ENCODE peak calls at places on chromosomes 2 and 18, in four cellular contexts. K, X, F and B are unnamed samples.

GRCh38 chr2:120470041-120470716 is 124.2 kb downstream of the INHBB start:
- DNase-seq in K (peak; percentile 96), F (no peak), X (no peak), B (peak; percentile 96)

GRCh38 chr2:64140665-64141064 is 3.6 kb downstream of the PELI1 start:
- DNase-seq in X (no peak), F (no peak), K (no peak), B (no peak)

GRCh38 chr2:24883946-24884345 is 36.1 kb downstream of the ADCY3 start:
- DNase-seq in K (peak; percentile 66), F (no peak), X (no peak), B (peak; percentile 59)

GRCh38 chr2:54999182-54999581 is 51.1 kb downstream of the RTN4 start:
- DNase-seq in F (no peak), X (no peak), K (peak; percentile 77), B (peak; percentile 67)

GRCh38 chr2:209351636-209352035 is 72.2 kb upstream of the MAP2 start:
- DNase-seq in F (no peak), K (no peak), X (no peak), B (no peak)

GRCh38 chr2:65228249-65228750 is 669 bp downstream of the ACTR2 start:
- DNase-seq in K (peak; percentile 39), F (peak; percentile 66), X (no peak), B (peak; percentile 75)

GRCh38 chr2:116510117-116510671 is 1304.3 kb upstream of the DDX18 start:
- DNase-seq in X (peak; percentile 14), K (no peak), F (peak; percentile 78), B (peak; percentile 31)

GRCh38 chr18:13615432-13615861 is 110.9 kb downstream of the FAM210A start:
- DNase-seq in K (no peak), X (no peak), F (no peak), B (no peak)

GRCh38 chr2:233563663-233564430 is 2.7 kb downstream of the USP40 start:
- DNase-seq in F (no peak), X (no peak), K (peak; percentile 40), B (peak; percentile 76)

GRCh38 chr2:38448692-38449405 is 71.8 kb upstream of the ATL2 start:
- DNase-seq in X (no peak), F (no peak), K (no peak), B (no peak)

GRCh38 chr2:160920061-160920460 is 240.2 kb upstream of the TANK start:
- DNase-seq in K (no peak), X (no peak), F (no peak), B (no peak)

GRCh38 chr18:47953471-47953931 is 23.0 kb upstream of the SMAD2 start:
- DNase-seq in F (peak; percentile 39), K (no peak), X (no peak), B (no peak)

GRCh38 chr2:33437297-33437696 is 39.2 kb upstream of the RASGRP3 start:
- DNase-seq in X (no peak), F (no peak), K (peak; percentile 97), B (peak; percentile 94)

GRCh38 chr18:23135679-23136325 is 517 bp downstream of the CABLES1 start:
- DNase-seq in F (peak; percentile 44), K (no peak), X (peak; percentile 30), B (peak; percentile 48)

GRCh38 chr2:58484201-58484600 is 243.1 kb upstream of the FANCL start:
- DNase-seq in F (no peak), X (no peak), K (peak; percentile 16), B (no peak)

GRCh38 chr2:114962551-114962950 is 520.1 kb downstream of the DPP10 start:
- DNase-seq in X (no peak), F (no peak), K (no peak), B (no peak)

GRCh38 chr18:49839012-49839411 is 25.7 kb upstream of the ACAA2 start:
- DNase-seq in X (no peak), F (no peak), K (peak; percentile 75), B (no peak)

GRCh38 chr2:100000915-100001707 is 141.3 kb downstream of the AFF3 start:
- DNase-seq in F (no peak), K (no peak), X (no peak), B (no peak)

GRCh38 chr2:169583494-169583893 is 657 bp upstream of the PPIG start:
- DNase-seq in F (no peak), X (no peak), K (no peak), B (no peak)

GRCh38 chr2:157692768-157693167 is 64.1 kb upstream of the ACVR1C start:
- DNase-seq in F (peak; percentile 4), K (peak; percentile 97), X (no peak), B (peak; percentile 77)

GRCh38 chr2:53859354-53860159 is at the start of gene GPR75:
- DNase-seq in K (peak; percentile 17), X (peak; percentile 43), F (peak; percentile 41), B (no peak)

GRCh38 chr18:48066225-48066652 is 135.8 kb upstream of the SMAD2 start:
- DNase-seq in F (no peak), X (no peak), K (no peak), B (no peak)

GRCh38 chr2:877747-878146 is 72.9 kb upstream of the SNTG2 start:
- DNase-seq in F (no peak), K (no peak), X (no peak), B (no peak)

GRCh38 chr2:74548285-74548918 is 5.3 kb downstream of the LOXL3 start:
- DNase-seq in K (no peak), F (no peak), X (no peak), B (no peak)

GRCh38 chr2:218229239-218229638 is 12.2 kb downstream of the ARPC2 start:
- DNase-seq in F (no peak), X (no peak), K (peak; percentile 87), B (peak; percentile 83)

GRCh38 chr18:74064510-74064909 is 83.1 kb downstream of the FBXO15 start:
- DNase-seq in K (peak; percentile 39), X (no peak), F (no peak), B (peak; percentile 10)

GRCh38 chr2:20326163-20326780 is 24.4 kb downstream of the PUM2 start:
- DNase-seq in K (peak; percentile 68), F (peak; percentile 78), X (peak; percentile 14), B (peak; percentile 68)

GRCh38 chr2:224807153-224807964 is 91.2 kb upstream of the CCDC195 start:
- DNase-seq in X (no peak), F (peak; percentile 20), K (no peak), B (peak; percentile 12)

GRCh38 chr2:105935048-105935447 is 190.3 kb downstream of the NCK2 start:
- DNase-seq in X (no peak), K (no peak), F (no peak), B (no peak)

GRCh38 chr18:8744038-8744437 is 38.7 kb downstream of the MTCL1 start:
- DNase-seq in K (no peak), X (no peak), F (no peak), B (no peak)

GRCh38 chr18:11976463-11976862 is 4.8 kb upstream of the IMPA2 start:
- DNase-seq in X (no peak), K (no peak), F (no peak), B (no peak)

GRCh38 chr2:162732946-162733698 is 105.4 kb downstream of the KCNH7 start:
- DNase-seq in X (no peak), F (peak; percentile 27), K (no peak), B (no peak)

DNA sequence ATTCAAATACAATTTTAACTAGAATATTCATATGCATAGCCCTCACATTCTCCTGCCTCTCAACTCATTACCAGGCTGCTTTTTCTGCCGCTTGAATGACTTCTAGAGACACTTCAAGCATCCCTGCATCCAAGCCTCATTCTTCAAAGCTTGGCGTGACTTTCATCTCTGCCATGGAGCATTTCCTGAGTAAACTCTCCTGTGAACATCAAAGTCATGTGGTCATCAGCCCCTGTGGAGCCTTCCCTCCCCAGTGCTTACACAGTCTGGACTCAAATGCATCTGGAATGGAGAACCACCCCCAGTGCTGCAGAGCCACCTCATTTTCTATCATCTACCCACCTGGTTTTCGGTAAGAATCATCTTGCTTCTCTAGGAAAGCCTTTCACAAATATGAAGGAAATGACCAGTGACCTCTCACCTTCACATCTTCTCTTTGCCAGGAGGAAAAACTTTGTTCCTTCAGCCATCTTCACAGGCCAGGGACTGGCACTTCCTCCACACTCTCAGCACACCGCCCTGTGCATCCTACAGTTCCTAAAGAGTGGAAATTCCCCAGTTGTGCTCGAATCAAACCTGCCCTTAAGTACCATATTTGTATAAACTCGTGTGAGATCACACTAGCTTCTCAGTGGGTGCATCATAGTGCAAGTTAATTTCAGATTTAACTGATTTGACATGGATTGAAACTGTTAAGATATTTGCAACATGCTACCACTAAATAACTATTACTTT is 116.4 kb downstream of the COL6A3 start:
- DNase-seq in F (no peak), X (no peak), K (peak; percentile 26), B (peak; percentile 71)
- H2BK120ac ChIP-seq in F (no peak overlapping the region), X (no peak overlapping the region), K (peak overlapping the region; percentile 93), B (peak overlapping the region; percentile 29)

DNA sequence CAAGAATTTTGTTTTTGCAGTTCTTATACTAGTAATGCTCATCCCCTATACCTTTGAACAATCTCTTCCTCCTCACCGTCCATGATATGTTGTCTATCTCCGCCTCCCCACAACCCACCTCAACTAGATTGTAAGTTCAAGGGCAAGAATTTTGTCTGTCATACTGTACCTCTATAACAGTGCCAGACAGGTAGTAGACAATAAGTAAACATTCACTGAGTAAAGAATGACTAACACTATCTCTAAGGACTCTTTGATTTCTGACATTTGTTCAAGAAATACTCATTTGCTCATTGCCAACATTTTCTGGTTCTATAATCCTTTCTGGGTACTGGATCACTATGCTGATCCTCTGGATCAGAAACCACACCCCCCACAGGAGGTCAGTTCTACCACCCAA is 82.4 kb downstream of the EXOC6B start:
- DNase-seq in X (no peak), F (no peak), K (no peak), B (no peak)
- H2BK15ac ChIP-seq in X (no peak overlapping the region), F (no peak overlapping the region), K (no peak overlapping the region), B (no peak overlapping the region)

DNA sequence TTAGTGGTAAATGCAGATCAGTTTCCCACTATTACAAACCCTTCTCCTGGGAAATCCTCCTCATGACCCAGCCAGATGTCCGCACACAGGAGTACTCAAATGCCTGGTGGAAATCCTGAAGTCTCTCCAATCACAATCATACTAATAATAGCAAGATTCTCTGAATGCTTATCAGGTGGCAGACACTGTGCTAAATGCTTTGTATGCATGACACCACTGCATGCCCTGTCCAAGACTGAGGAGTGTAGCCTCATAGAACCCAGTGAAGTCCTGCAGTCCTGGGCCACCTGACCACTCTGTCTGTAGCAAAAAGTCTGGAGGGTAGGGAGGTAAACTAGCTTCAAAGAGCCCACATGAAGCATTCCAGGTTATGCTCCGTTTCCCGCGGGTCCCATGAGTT is 434.8 kb upstream of the CHST9 start:
- DNase-seq in F (peak; percentile 34), K (no peak), X (no peak), B (no peak)
- H2BK120ac ChIP-seq in F (no peak overlapping the region), K (no peak overlapping the region), X (no peak overlapping the region), B (no peak overlapping the region)

GRCh38 chr2:43212931-43213330 is 13.5 kb downstream of the ZFP36L2 start:
- DNase-seq in X (no peak), K (no peak), F (no peak), B (no peak)
- H2BK15ac ChIP-seq in X (no peak overlapping the region), K (no peak overlapping the region), F (no peak overlapping the region), B (no peak overlapping the region)

DNA sequence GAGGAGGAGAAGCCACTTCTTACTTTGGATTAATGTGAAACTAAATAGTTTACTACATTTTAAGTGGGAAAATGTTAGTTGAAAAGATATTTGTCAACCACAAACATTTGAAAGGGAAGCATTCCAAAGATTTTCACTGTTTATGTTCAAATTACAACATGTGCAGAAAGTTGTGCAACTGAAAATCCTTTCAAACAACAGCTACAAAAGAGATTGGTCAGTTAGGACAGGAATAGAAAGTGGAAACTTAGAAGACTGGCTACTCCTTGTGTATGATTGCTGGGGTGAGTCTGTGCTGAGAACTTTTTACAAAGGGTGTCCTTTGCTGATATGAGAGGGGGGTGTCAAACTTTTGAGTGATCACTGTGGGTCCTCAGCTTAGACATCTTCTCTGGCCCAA is 277.5 kb upstream of the FN1 start:
- DNase-seq in X (no peak), F (no peak), K (peak; percentile 90), B (peak; percentile 92)
- H2BK120ac ChIP-seq in X (no peak overlapping the region), F (no peak overlapping the region), K (peak overlapping the region; percentile 94), B (no peak overlapping the region)

GRCh38 chr2:68643011-68643873 is at the start of gene PROKR1:
- DNase-seq in K (no peak), X (peak; percentile 69), F (peak; percentile 77), B (peak; percentile 40)
- H2BK15ac ChIP-seq in K (no peak within 1 kb of the TSS), X (peak within 1 kb of the TSS; percentile 26), F (no peak within 1 kb of the TSS), B (no peak within 1 kb of the TSS)